ENCODE peak calls at places on chromosomes 1 and 21, in seven cellular contexts. V is thoracic aorta, Z is Panc1, Q is activated T-cell treated with anti-CD3 and anti-CD28 coated beads for 1 hour, K is esophagus squamous epithelium, W is astrocyte of the hippocampus, L is T1000. C is an unnamed sample.

GRCh38 chr1:118979754-118980270 is 8.3 kb downstream of the TBX15 start:
- DNase-seq in W (no peak), Z (no peak), K (no peak), L (no peak), Q (no peak), V (no peak), C (no peak)

GRCh38 chr1:205240118-205240517 is 12.4 kb downstream of the TMCC2 start:
- DNase-seq in K (no peak), W (no peak), Z (no peak), Q (no peak), V (no peak), L (no peak), C (no peak)

GRCh38 chr21:15850645-15851044 is 120.9 kb downstream of the USP25 start:
- DNase-seq in Q (no peak), L (no peak), V (no peak), K (no peak), Z (no peak), W (peak; percentile 68), C (peak; percentile 88)

GRCh38 chr1:119294728-119295127 is 73.9 kb upstream of the HAO2 start:
- DNase-seq in V (no peak), L (no peak), W (no peak), Z (no peak), K (no peak), Q (no peak), C (no peak)

GRCh38 chr1:36539526-36539925 is 56.8 kb upstream of the CSF3R start:
- DNase-seq in Q (no peak), W (no peak), K (no peak), V (no peak), Z (no peak), L (no peak), C (no peak)

GRCh38 chr1:241992734-241993133 is 6.2 kb downstream of the MAP1LC3C start:
- DNase-seq in K (no peak), L (no peak), V (no peak), W (no peak), Z (no peak), Q (no peak), C (no peak)

GRCh38 chr1:15201849-15202551 is 45.0 kb upstream of the FHAD1 start:
- DNase-seq in V (no peak), L (no peak), W (no peak), Z (no peak), Q (no peak), K (no peak), C (no peak)

GRCh38 chr1:117828206-117828605 is 101.2 kb downstream of the GDAP2 start:
- DNase-seq in K (no peak), L (peak; percentile 18), Z (no peak), W (peak; percentile 53), Q (no peak), V (peak; percentile 56), C (no peak)

GRCh38 chr1:117561551-117561950 is 44.3 kb upstream of the TENT5C start:
- DNase-seq in L (no peak), K (no peak), V (no peak), Q (no peak), W (no peak), Z (no peak), C (no peak)

GRCh38 chr1:235650341-235651169 is 971 bp upstream of the GNG4 start:
- DNase-seq in V (no peak), W (peak; percentile 50), K (no peak), L (no peak), Q (no peak), Z (no peak), C (no peak)

GRCh38 chr1:17771014-17771413 is 15.9 kb downstream of the ACTL8 start:
- DNase-seq in V (no peak), W (no peak), L (no peak), Q (no peak), Z (no peak), K (no peak), C (no peak)

GRCh38 chr21:44989943-44990780 is 50.3 kb downstream of the SLX9 start:
- DNase-seq in V (no peak), Q (no peak), L (no peak), K (no peak), W (no peak), Z (no peak), C (peak; percentile 9)

GRCh38 chr21:34890724-34891609 is 158.1 kb downstream of the RUNX1 start:
- DNase-seq in Q (no peak), Z (no peak), K (no peak), W (peak; percentile 71), L (no peak), V (no peak), C (peak; percentile 27)

GRCh38 chr1:221712776-221713431 is 29.0 kb downstream of the DUSP10 start:
- DNase-seq in V (no peak), L (no peak), Q (peak; percentile 63), K (no peak), W (no peak), Z (no peak), C (no peak)

GRCh38 chr1:25780318-25781129 is 19.5 kb upstream of the SELENON start:
- DNase-seq in Q (no peak), L (no peak), Z (no peak), W (no peak), K (no peak), V (no peak), C (no peak)

GRCh38 chr1:155082301-155082940 is 3.8 kb downstream of the EFNA3 start:
- DNase-seq in L (no peak), Z (no peak), Q (no peak), V (no peak), K (no peak), W (no peak), C (no peak)

GRCh38 chr21:27571706-27572105 is 604.8 kb upstream of the ADAMTS5 start:
- DNase-seq in Q (no peak), L (no peak), Z (no peak), V (no peak), W (peak; percentile 62), K (no peak), C (no peak)

GRCh38 chr1:242544071-242544470 is 19.6 kb upstream of the PLD5 start:
- DNase-seq in K (no peak), L (no peak), W (no peak), V (no peak), Z (no peak), Q (no peak), C (no peak)

GRCh38 chr1:174964261-174964984 is 35.3 kb upstream of the CACYBP start:
- DNase-seq in K (no peak), W (peak; percentile 16), V (no peak), Q (no peak), L (no peak), Z (no peak), C (no peak)

GRCh38 chr1:112808861-112809684 is 93.9 kb upstream of the PPM1J start:
- DNase-seq in W (peak; percentile 86), L (peak; percentile 63), Z (peak; percentile 42), V (no peak), K (no peak), Q (peak; percentile 47), C (peak; percentile 11)

GRCh38 chr1:198056255-198056654 is 100.5 kb upstream of the NEK7 start:
- DNase-seq in W (no peak), K (no peak), L (no peak), Z (no peak), Q (no peak), V (no peak), C (peak; percentile 1)

GRCh38 chr1:39671433-39671792 is 494 bp downstream of the NT5C1A start:
- DNase-seq in W (peak; percentile 22), Z (no peak), K (no peak), L (no peak), V (no peak), Q (no peak), C (no peak)

GRCh38 chr1:59076612-59077011 is 220.3 kb upstream of the FGGY start:
- DNase-seq in L (no peak), K (no peak), W (no peak), Q (no peak), Z (no peak), V (no peak), C (peak; percentile 61)

GRCh38 chr21:38913120-38913975 is 107.6 kb downstream of the ETS2 start:
- DNase-seq in Z (no peak), V (peak; percentile 30), W (peak; percentile 73), K (no peak), L (no peak), Q (no peak), C (peak; percentile 9)

GRCh38 chr1:110570307-110570706 is 35.9 kb downstream of the KCNA2 start:
- DNase-seq in K (no peak), W (no peak), Q (no peak), V (no peak), L (no peak), Z (no peak), C (no peak)

GRCh38 chr1:4771721-4772120 is 117.3 kb downstream of the AJAP1 start:
- DNase-seq in K (no peak), Q (no peak), Z (no peak), V (no peak), L (no peak), W (no peak), C (no peak)

GRCh38 chr1:88891318-88892145 is at the start of gene GTF2B:
- DNase-seq in L (peak; percentile 88), Q (peak; percentile 84), Z (peak; percentile 98), W (peak; percentile 95), K (peak; percentile 80), V (peak; percentile 70), C (peak; percentile 96)

GRCh38 chr1:187924252-187924651 is 1095.5 kb downstream of the PLA2G4A start:
- DNase-seq in W (no peak), Q (no peak), V (no peak), L (no peak), K (no peak), Z (no peak), C (no peak)

GRCh38 chr1:22579541-22580155 is 16.4 kb downstream of the EPHA8 start:
- DNase-seq in Z (no peak), V (no peak), W (no peak), L (no peak), K (no peak), Q (no peak), C (no peak)

GRCh38 chr1:216420263-216420662 is 3.0 kb downstream of the USH2A start:
- DNase-seq in V (no peak), L (no peak), Z (no peak), W (no peak), Q (no peak), K (no peak), C (no peak)

GRCh38 chr1:66349277-66349676 is 184.7 kb upstream of the SGIP1 start:
- DNase-seq in K (no peak), V (no peak), Z (no peak), W (no peak), L (no peak), Q (no peak), C (no peak)

GRCh38 chr1:11650331-11650991 is 3.8 kb downstream of the FBXO2 start:
- DNase-seq in Z (no peak), L (no peak), K (peak; percentile 36), W (peak; percentile 87), V (peak; percentile 32), Q (peak; percentile 57), C (peak; percentile 86)

C was measured in dermis microvascular lymphatic vessel endothelial cell.